ENCODE peak calls at places on chromosomes 3 and 15, in five cellular contexts. D is activated CD4-positive, CD25-positive, alpha-beta regulatory T cell treated with anti-CD3 and anti-CD28 coated beads, Interleukin-2, amount 50 U/mL, for 16 hours; K is epithelial cell of esophagus; Y is NCI-H146; F is GM23338. T is an unnamed sample.

GRCh38 chr3:157532529-157533297 is 29.5 kb upstream of the VEPH1 start:
- DNase-seq in D (no peak), K (peak), Y (peak), F (peak), T (peak)

GRCh38 chr15:69000725-69001503 is 13.6 kb upstream of the NOX5 start:
- DNase-seq in D (no peak), K (no peak), Y (no peak), F (no peak), T (peak)

GRCh38 chr3:11059090-11059798 is 66.7 kb downstream of the SLC6A1 start:
- DNase-seq in D (no peak), K (peak), Y (peak), F (peak), T (peak)

GRCh38 chr15:59917504-59918157 is 86.5 kb upstream of the FOXB1 start:
- DNase-seq in D (peak), K (peak), Y (peak), F (peak), T (no peak)

GRCh38 chr3:38579551-38580449 is 69.7 kb downstream of the SCN5A start:
- DNase-seq in D (no peak), K (no peak), Y (no peak), F (no peak), T (no peak)

GRCh38 chr3:175266478-175266877 is 407.3 kb downstream of the NAALADL2 start:
- DNase-seq in D (no peak), K (peak), Y (no peak), F (no peak), T (no peak)

GRCh38 chr3:16767006-16767405 is 117.7 kb upstream of the PLCL2 start:
- DNase-seq in D (no peak), K (no peak), Y (no peak), F (peak), T (no peak)

GRCh38 chr15:88913017-88913849 is at the start of gene MFGE8:
- DNase-seq in D (peak), K (peak), Y (no peak), F (peak), T (no peak)

GRCh38 chr3:38283810-38284775 is 2.0 kb downstream of the SLC22A14 start:
- DNase-seq in D (no peak), K (no peak), Y (no peak), F (no peak), T (no peak)

GRCh38 chr3:53129344-53129743 is 891 bp downstream of the RFT1 start:
- DNase-seq in D (no peak), K (no peak), Y (no peak), F (no peak), T (no peak)

GRCh38 chr3:29140706-29141105 is 140.2 kb upstream of the RBMS3 start:
- DNase-seq in D (no peak), K (no peak), Y (no peak), F (no peak), T (no peak)

GRCh38 chr3:152322756-152323155 is 54.0 kb downstream of the MBNL1 start:
- DNase-seq in D (no peak), K (peak), Y (no peak), F (no peak), T (no peak)

GRCh38 chr3:142595951-142596725 is at the start of gene PLS1:
- DNase-seq in D (peak), K (peak), Y (peak), F (peak), T (peak)

GRCh38 chr15:68792901-68793766 is 27.6 kb downstream of the ANP32A start:
- DNase-seq in D (no peak), K (peak), Y (no peak), F (no peak), T (no peak)

GRCh38 chr3:176106380-176106779 is 1090.9 kb downstream of the TBL1XR1 start:
- DNase-seq in D (no peak), K (peak), Y (no peak), F (no peak), T (no peak)

GRCh38 chr3:185582236-185582635 is 3.9 kb upstream of the SENP2 start:
- DNase-seq in D (no peak), K (no peak), Y (no peak), F (peak), T (no peak)

GRCh38 chr15:27095809-27096580 is 125.0 kb downstream of the GABRG3 start:
- DNase-seq in D (no peak), K (no peak), Y (no peak), F (peak), T (peak)

GRCh38 chr15:100111103-100112060 is 230.4 kb downstream of the ADAMTS17 start:
- DNase-seq in D (no peak), K (peak), Y (peak), F (no peak), T (no peak)

GRCh38 chr3:143928056-143928455 is 43.6 kb upstream of the DIPK2A start:
- DNase-seq in D (no peak), K (no peak), Y (no peak), F (no peak), T (no peak)

GRCh38 chr3:31973837-31974236 is 7.2 kb downstream of the OSBPL10 start:
- DNase-seq in D (no peak), K (no peak), Y (no peak), F (no peak), T (no peak)

GRCh38 chr15:90402230-90402629 is 14.2 kb downstream of the IQGAP1 start:
- DNase-seq in D (no peak), K (peak), Y (no peak), F (no peak), T (peak)